ENCODE peak calls at places on chromosomes 11 and 22, in eight cellular contexts. Q is left ventricle myocardium superior; M is posterior vena cava; P is T-helper 2 cell; S is uterus; K is foreskin fibroblast; Y is stimulated activated CD8-positive, alpha-beta memory T cell treated with anti-CD3 and anti-CD28 coated beads, Interleukin-2, amount 100 ng/mL, for 48 hours; B is osteocyte. E is an unnamed sample.

GRCh38 chr11:68660066-68660810 is 24.1 kb upstream of the GAL start:
- DNase-seq in Q (no peak), M (peak; percentile 62), P (no peak), S (no peak), K (no peak), Y (no peak), B (no peak), E (no peak)

GRCh38 chr11:10350341-10350740 is 45.5 kb downstream of the ADM start:
- DNase-seq in Q (no peak), M (no peak), P (no peak), S (no peak), K (peak; percentile 89), Y (no peak), B (no peak), E (no peak)

GRCh38 chr22:38350444-38351359 is 33.5 kb upstream of the CSNK1E start:
- DNase-seq in Q (no peak), M (no peak), P (no peak), S (peak; percentile 11), K (no peak), Y (no peak), B (peak; percentile 71), E (no peak)

GRCh38 chr11:8814209-8814922 is 96.6 kb upstream of the AKIP1 start:
- DNase-seq in Q (no peak), M (no peak), P (no peak), S (no peak), K (peak; percentile 37), Y (no peak), B (no peak), E (no peak)

GRCh38 chr22:46897246-46897623 is 134.8 kb downstream of the TBC1D22A start:
- DNase-seq in Q (no peak), M (no peak), P (no peak), S (no peak), K (no peak), Y (no peak), B (no peak), E (no peak)

GRCh38 chr11:64095286-64095825 is 59.6 kb downstream of the FLRT1 start:
- DNase-seq in Q (no peak), M (no peak), P (no peak), S (no peak), K (no peak), Y (no peak), B (no peak), E (no peak)

GRCh38 chr22:41216984-41217383 is 11.9 kb downstream of the L3MBTL2 start:
- DNase-seq in Q (no peak), M (no peak), P (no peak), S (no peak), K (no peak), Y (no peak), B (no peak), E (no peak)

GRCh38 chr11:7548659-7549283 is 35.0 kb downstream of the PPFIBP2 start:
- DNase-seq in Q (no peak), M (no peak), P (no peak), S (no peak), K (no peak), Y (peak; percentile 9), B (no peak), E (no peak)

GRCh38 chr11:134562941-134563471 is 151.0 kb upstream of the B3GAT1 start:
- DNase-seq in Q (no peak), M (no peak), P (no peak), S (no peak), K (no peak), Y (no peak), B (peak; percentile 70), E (no peak)

GRCh38 chr11:8381343-8381742 is 117.7 kb upstream of the LMO1 start:
- DNase-seq in Q (no peak), M (no peak), P (no peak), S (no peak), K (no peak), Y (no peak), B (peak; percentile 63), E (no peak)

GRCh38 chr22:22894740-22895731 is 7.4 kb downstream of the IGLL5 start:
- DNase-seq in Q (no peak), M (peak; percentile 73), P (no peak), S (no peak), K (no peak), Y (no peak), B (no peak), E (no peak)

GRCh38 chr22:29146771-29147170 is 58.9 kb upstream of the EMID1 start:
- DNase-seq in Q (no peak), M (peak; percentile 42), P (no peak), S (no peak), K (no peak), Y (no peak), B (no peak), E (no peak)

GRCh38 chr11:12088047-12088481 is 22.3 kb upstream of the MICAL2 start:
- DNase-seq in Q (peak; percentile 77), M (no peak), P (no peak), S (no peak), K (peak; percentile 81), Y (no peak), B (no peak), E (no peak)

GRCh38 chr11:123481647-123482046 is 51.6 kb downstream of the GRAMD1B start:
- DNase-seq in Q (no peak), M (no peak), P (no peak), S (no peak), K (no peak), Y (no peak), B (no peak), E (no peak)

GRCh38 chr22:43554259-43554636 is 142.4 kb downstream of the MPPED1 start:
- DNase-seq in Q (no peak), M (peak; percentile 12), P (no peak), S (no peak), K (no peak), Y (no peak), B (peak; percentile 21), E (no peak)